ENCODE peak calls at places on chromosomes 16 and 17, in five cellular contexts. S is hypothalamus; V is stimulated activated CD8-positive, alpha-beta memory T cell treated with anti-CD3 and anti-CD28 coated beads, Interleukin-4, amount 100 ng/mL, for 48 hours; O is activated CD4-positive, CD25-positive, alpha-beta regulatory T cell; J is posterior vena cava. Z is an unnamed sample.
A peak's percentile ranks its signal among the peaks of the same experiment; 100 is the strongest.

GRCh38 chr17:61504697-61505096 is 52.5 kb downstream of the TBX4 start:
- DNase-seq in S (no peak), O (no peak), J (no peak), V (no peak), Z (no peak)

GRCh38 chr16:73000907-73001521 is 46.9 kb downstream of the ZFHX3 start:
- DNase-seq in O (no peak), S (no peak), V (no peak), J (peak; percentile 50), Z (no peak)

GRCh38 chr17:42403150-42403549 is 14.9 kb upstream of the STAT3 start:
- DNase-seq in V (peak; percentile 79), S (no peak), O (no peak), J (peak; percentile 76), Z (peak; percentile 85)

GRCh38 chr16:17277981-17278381 is 192.8 kb downstream of the XYLT1 start:
- DNase-seq in O (no peak), J (no peak), V (no peak), S (peak; percentile 17), Z (peak; percentile 16)

GRCh38 chr17:35774499-35774898 is 13.8 kb downstream of the C17orf50 start:
- DNase-seq in S (peak; percentile 67), V (no peak), J (peak; percentile 87), O (no peak), Z (no peak)

GRCh38 chr17:34071891-34072420 is 183.1 kb upstream of the CCL2 start:
- DNase-seq in V (no peak), O (no peak), S (no peak), J (no peak), Z (no peak)

GRCh38 chr17:66426397-66427033 is 124.1 kb downstream of the PRKCA start:
- DNase-seq in O (peak; percentile 8), V (peak; percentile 45), S (no peak), J (no peak), Z (peak; percentile 61)

GRCh38 chr16:73890524-73891500 is 405.8 kb upstream of the PSMD7 start:
- DNase-seq in V (no peak), J (no peak), S (no peak), O (no peak), Z (peak; percentile 26)

GRCh38 chr17:70945386-70945785 is 776.1 kb downstream of the KCNJ2 start:
- DNase-seq in V (no peak), S (no peak), O (no peak), J (no peak), Z (no peak)

GRCh38 chr16:79679334-79679733 is 78.8 kb upstream of the MAF start:
- DNase-seq in J (no peak), O (no peak), V (no peak), S (no peak), Z (no peak)

GRCh38 chr17:78438271-78438691 is 59.8 kb downstream of the PGS1 start:
- DNase-seq in J (no peak), V (no peak), S (no peak), O (no peak), Z (peak; percentile 28)

GRCh38 chr16:19071811-19072777 is 4.7 kb downstream of the COQ7 start:
- DNase-seq in O (peak; percentile 8), V (peak; percentile 78), S (no peak), J (no peak), Z (peak; percentile 80)

GRCh38 chr16:6880263-6880662 is 452.4 kb upstream of the RBFOX1 start:
- DNase-seq in O (no peak), V (no peak), J (no peak), S (no peak), Z (no peak)